ENCODE peak calls at places on chromosomes 16 and 17, in seven cellular contexts. J, P, U, Z, E, H and O are unnamed samples.

GRCh38 chr17:7590743-7591142 is 849 bp upstream of the SOX15 start:
- DNase-seq in J (peak), Z (no peak), P (no peak), E (peak), H (no peak), U (peak), O (no peak)

GRCh38 chr17:57842280-57842679 is 7.6 kb downstream of the MRPS23 start:
- DNase-seq in U (no peak), P (no peak), E (no peak), J (no peak), H (no peak), Z (no peak), O (no peak)

GRCh38 chr17:62869885-62870580 is 61.9 kb upstream of the MARCHF10 start:
- DNase-seq in P (no peak), E (peak), Z (peak), J (peak), H (no peak), U (peak), O (no peak)

GRCh38 chr17:53912117-53912516 is 89.4 kb downstream of the KIF2B start:
- DNase-seq in Z (no peak), H (no peak), E (no peak), U (no peak), J (no peak), P (no peak), O (no peak)

GRCh38 chr16:24540575-24541240 is 1.3 kb downstream of the RBBP6 start:
- DNase-seq in J (peak), Z (no peak), H (peak), E (no peak), U (peak), P (no peak), O (peak)

GRCh38 chr16:89115216-89115949 is 21.7 kb downstream of the ACSF3 start:
- DNase-seq in H (peak), E (peak), Z (no peak), U (no peak), P (peak), J (no peak), O (peak)

GRCh38 chr16:83510906-83511305 is 296.9 kb upstream of the HSBP1 start:
- DNase-seq in Z (no peak), P (no peak), U (no peak), H (no peak), J (no peak), E (no peak), O (no peak)

GRCh38 chr16:81189100-81189664 is 49.3 kb upstream of the BCO1 start:
- DNase-seq in P (no peak), J (no peak), E (no peak), U (peak), H (no peak), Z (no peak), O (no peak)

GRCh38 chr17:15233022-15233805 is 31.9 kb downstream of the PMP22 start:
- DNase-seq in J (peak), U (peak), P (no peak), E (peak), H (no peak), Z (peak), O (peak)

GRCh38 chr16:75252946-75253911 is 1.8 kb upstream of the BCAR1 start:
- DNase-seq in U (peak), Z (no peak), P (no peak), E (no peak), H (no peak), J (peak), O (no peak)

GRCh38 chr17:59451706-59452105 is 113.7 kb upstream of the DHX40 start:
- DNase-seq in H (no peak), U (peak), J (peak), E (peak), Z (no peak), P (no peak), O (no peak)